ENCODE peak calls at places on chromosomes 6 and 20, in seven cellular contexts. V, G, W, J, I, Q and E are unnamed samples. For H3K36me3 and H3K4me1, the result is how much of the 10 kb centered on the place peaks cover.

GRCh38 chr20:53639128-53639527 is 45.5 kb upstream of the ZNF217 start:
- DNase-seq in V (no peak), G (no peak), W (no peak), J (no peak), I (no peak), Q (no peak), E (no peak)

GRCh38 chr6:150720774-150721233 is 121.1 kb downstream of the PLEKHG1 start:
- DNase-seq in V (no peak), G (no peak), W (peak), J (no peak), I (no peak), Q (no peak), E (no peak)

GRCh38 chr6:35677456-35677855 is 11.3 kb downstream of the FKBP5 start:
- DNase-seq in V (no peak), G (no peak), W (no peak), J (peak), I (no peak), Q (no peak), E (no peak)

GRCh38 chr20:50003253-50003656 is 20.5 kb downstream of the SNAI1 start:
- DNase-seq in V (no peak), G (no peak), W (peak), J (no peak), I (no peak), Q (no peak), E (no peak)

GRCh38 chr6:133502451-133503259 is 261.5 kb downstream of the EYA4 start:
- DNase-seq in V (no peak), G (peak), W (peak), J (peak), I (no peak), Q (no peak), E (no peak)

GRCh38 chr6:158312672-158313397 is 570 bp downstream of the TULP4 start:
- DNase-seq in V (no peak), G (no peak), W (no peak), J (no peak), I (no peak), Q (no peak), E (no peak)

GRCh38 chr6:99334526-99335127 is 14.8 kb downstream of the FAXC start:
- DNase-seq in V (peak), G (no peak), W (peak), J (peak), I (no peak), Q (peak), E (peak)

GRCh38 chr6:144094731-144095133 is 641 bp downstream of the SF3B5 start:
- DNase-seq in V (no peak), G (no peak), W (no peak), J (peak), I (no peak), Q (no peak), E (no peak)

GRCh38 chr6:163529605-163530004 is 115.1 kb downstream of the QKI start:
- DNase-seq in V (no peak), G (no peak), W (peak), J (no peak), I (no peak), Q (no peak), E (peak)

GRCh38 chr20:62367136-62367482 is at the start of gene LAMA5:
- DNase-seq in V (no peak), G (peak), W (peak), J (peak), I (no peak), Q (peak), E (no peak)

GRCh38 chr6:136607204-136607931 is 57.1 kb upstream of the MAP7 start:
- DNase-seq in V (no peak), G (no peak), W (no peak), J (no peak), I (no peak), Q (no peak), E (peak)

GRCh38 chr6:25652007-25652515 is at the start of gene SCGN:
- DNase-seq in V (peak), G (peak), W (peak), J (peak), I (peak), Q (peak), E (peak)

DNA sequence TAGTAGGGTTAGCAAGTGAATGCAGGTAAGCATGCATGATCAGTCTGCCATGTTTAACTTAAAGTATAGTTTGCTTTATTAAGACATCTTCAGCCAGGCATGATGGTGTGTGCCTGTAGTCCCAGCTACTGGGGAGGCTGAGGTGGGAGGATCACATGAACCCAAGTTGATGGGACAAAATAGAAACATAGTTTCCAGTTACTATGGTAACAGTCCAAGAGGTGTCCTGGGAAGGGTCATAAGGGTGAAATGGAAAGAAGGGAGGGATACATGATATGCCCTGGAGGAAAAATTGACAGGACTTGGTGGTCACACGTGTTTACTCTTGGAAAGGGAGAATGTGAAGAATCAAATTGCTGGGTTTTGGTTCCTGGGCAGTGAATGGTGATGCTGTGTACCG is 139.6 kb downstream of the SULF2 start:
- DNase-seq in V (no peak), G (no peak), W (no peak), J (no peak), I (no peak), Q (no peak), E (no peak)
- H3K36me3 ChIP-seq in V (under half), G (under half), W (under half), J (under half), I (under half), Q (half or more), E (under half)

DNA sequence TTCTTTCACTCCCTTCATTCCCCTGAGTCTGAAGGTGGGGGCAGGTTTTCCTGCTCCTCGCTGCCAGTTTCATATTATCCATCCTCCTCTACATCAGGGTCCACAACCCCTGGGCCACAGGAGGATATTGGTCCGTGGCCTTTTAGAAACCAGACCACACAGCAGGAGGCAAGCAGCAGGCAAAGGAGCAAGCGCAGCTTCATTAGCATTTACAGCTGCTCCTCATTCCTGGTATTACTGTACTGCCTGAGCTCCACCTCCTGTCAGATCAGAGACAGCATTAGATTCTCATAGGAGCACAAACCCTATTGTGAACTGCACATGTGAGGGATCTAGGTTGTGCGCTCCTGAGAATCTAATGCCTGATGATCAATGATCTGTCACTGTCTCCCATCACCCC is 380.3 kb downstream of the ARHGAP18 start:
- DNase-seq in V (no peak), G (no peak), W (no peak), J (no peak), I (no peak), Q (no peak), E (no peak)
- H3K4me1 ChIP-seq in V (under half), G (under half), W (under half), J (under half), I (under half), Q (under half), E (under half)

GRCh38 chr20:32227316-32227715 is 19.6 kb downstream of the POFUT1 start:
- DNase-seq in V (no peak), G (no peak), W (peak), J (no peak), I (no peak), Q (no peak), E (no peak)

GRCh38 chr20:32229351-32229750 is 21.7 kb downstream of the POFUT1 start:
- DNase-seq in V (no peak), G (no peak), W (no peak), J (no peak), I (no peak), Q (no peak), E (no peak)

GRCh38 chr20:32227744-32228688 is 20.3 kb downstream of the POFUT1 start:
- DNase-seq in V (no peak), G (no peak), W (peak), J (peak), I (no peak), Q (no peak), E (no peak)

DNA sequence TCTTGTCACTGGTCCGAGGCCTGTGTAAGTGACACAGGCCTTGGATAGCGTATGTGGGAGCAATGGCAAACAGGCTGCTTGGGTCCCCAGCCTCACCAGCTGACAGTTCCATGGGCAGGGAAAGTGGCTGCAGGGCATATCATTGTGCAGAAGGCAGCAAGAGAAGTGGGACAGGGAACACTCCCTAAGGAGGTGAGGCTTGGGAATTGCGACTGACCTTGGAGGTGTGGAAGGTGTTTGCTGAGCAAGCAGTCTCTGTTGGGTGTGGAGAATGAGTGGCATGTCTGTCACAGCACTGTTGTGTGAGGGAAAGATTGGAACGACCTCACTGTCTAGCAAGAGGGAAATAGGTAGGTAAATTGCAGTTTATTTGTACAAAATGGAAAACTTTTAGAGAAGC is 16.8 kb downstream of the POFUT1 start:
- DNase-seq in V (no peak), G (no peak), W (peak), J (no peak), I (no peak), Q (no peak), E (no peak)
- H3K36me3 ChIP-seq in V (under half), G (under half), W (under half), J (under half), I (under half), Q (half or more), E (under half)

DNA sequence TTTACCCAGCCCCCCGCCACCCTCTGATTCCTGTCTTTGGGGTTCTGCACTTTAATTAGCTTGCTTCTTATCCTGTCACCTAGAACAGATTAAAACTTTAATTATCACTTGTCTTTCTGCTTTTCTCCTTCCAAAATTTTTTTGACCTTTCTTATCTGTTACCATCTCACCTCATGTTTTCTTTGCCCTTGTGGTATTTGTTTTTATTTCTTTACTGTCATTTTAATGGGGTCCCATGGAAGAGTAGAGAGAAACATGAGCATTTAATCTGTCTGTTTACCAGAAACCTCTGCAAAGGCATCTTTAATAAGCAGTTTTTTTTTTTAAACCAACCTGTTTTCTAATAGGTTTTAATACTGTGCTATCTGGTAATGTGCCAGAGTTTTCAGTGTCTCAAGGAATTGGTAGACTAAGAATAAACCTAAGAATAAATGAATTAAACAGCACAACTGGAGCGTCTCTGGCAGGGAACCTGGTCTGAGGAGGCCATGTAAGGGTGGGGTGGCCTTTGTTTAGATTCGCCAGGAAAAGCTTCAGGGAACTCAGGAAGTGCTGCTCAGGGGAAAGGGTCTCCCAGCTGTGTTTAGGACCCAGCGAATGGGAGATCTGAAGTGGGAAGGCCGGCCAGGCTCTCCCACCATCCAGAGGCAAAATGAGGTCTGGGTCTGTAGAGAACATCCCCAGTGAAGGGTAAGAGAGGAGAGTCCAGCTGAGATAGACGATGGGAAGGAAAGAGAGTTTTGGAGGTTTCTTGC is 69.8 kb downstream of the ARID1B start:
- DNase-seq in V (no peak), G (no peak), W (no peak), J (no peak), I (no peak), Q (no peak), E (no peak)
- H3K4me1 ChIP-seq in V (half or more), G (under half), W (under half), J (half or more), I (under half), Q (under half), E (under half)